ENCODE peak calls at places on chromosome 21, in five cellular contexts. I is AG09309, P is T1000, C is EH, X is cardiac septum. S is an unnamed sample.
A peak's percentile ranks its signal among the peaks of the same experiment; 100 is the strongest.

GRCh38 chr21:38448619-38449186 is 49.6 kb downstream of the ERG start:
- DNase-seq in C (peak; percentile 58), I (no peak), X (no peak), P (no peak), S (no peak)

GRCh38 chr21:33383056-33383888 is 19.9 kb upstream of the IFNGR2 start:
- DNase-seq in C (peak; percentile 81), I (no peak), P (peak; percentile 68), X (peak; percentile 87), S (peak; percentile 88)

GRCh38 chr21:46599251-46599572 is 5.7 kb downstream of the S100B start:
- DNase-seq in P (no peak), C (peak; percentile 96), X (no peak), I (peak; percentile 68), S (no peak)

GRCh38 chr21:37342046-37342632 is 24.4 kb upstream of the DYRK1A start:
- DNase-seq in P (no peak), C (no peak), I (no peak), X (no peak), S (no peak)

GRCh38 chr21:43354666-43355065 is 72.3 kb downstream of the SIK1 start:
- DNase-seq in X (no peak), I (no peak), P (no peak), C (no peak), S (no peak)

GRCh38 chr21:42228709-42229220 is 9.8 kb downstream of the ABCG1 start:
- DNase-seq in C (no peak), I (no peak), P (no peak), X (peak; percentile 49), S (peak; percentile 76)

GRCh38 chr21:37358392-37358791 is 8.2 kb upstream of the DYRK1A start:
- DNase-seq in X (no peak), I (no peak), P (no peak), C (peak; percentile 75), S (no peak)

GRCh38 chr21:37521658-37522057 is 155.1 kb downstream of the DYRK1A start:
- DNase-seq in I (no peak), C (no peak), X (no peak), P (no peak), S (no peak)

GRCh38 chr21:35349378-35350080 is 300.4 kb upstream of the RUNX1 start:
- DNase-seq in I (no peak), P (no peak), C (peak; percentile 83), X (no peak), S (no peak)

GRCh38 chr21:38909929-38910328 is 104.2 kb downstream of the ETS2 start:
- DNase-seq in I (no peak), C (no peak), X (no peak), P (no peak), S (no peak)

GRCh38 chr21:28392436-28392835 is 600.2 kb downstream of the LTN1 start:
- DNase-seq in C (no peak), P (no peak), I (no peak), X (no peak), S (no peak)

GRCh38 chr21:14657241-14658008 is 111.3 kb upstream of the SAMSN1 start:
- DNase-seq in C (no peak), X (no peak), I (no peak), P (no peak), S (no peak)

GRCh38 chr21:45016491-45017375 is 57.6 kb upstream of the ADARB1 start:
- DNase-seq in I (no peak), P (no peak), X (peak; percentile 74), C (no peak), S (peak; percentile 65)